ENCODE peak calls at places on chromosome 9, in six cellular contexts. One of them, this sample, is unnamed.

GRCh38 chr9:114343471-114344187 is 14.0 kb downstream of the ORM2 start:
- DNase-seq in epithelial cell of esophagus: peak
- DNase-seq in head of caudate nucleus: no peak
- DNase-seq in Panc1: no peak
- DNase-seq in globus pallidus: no peak
- DNase-seq in EL: no peak
- DNase-seq in this sample: no peak

GRCh38 chr9:18796871-18797270 is 236.1 kb downstream of the SAXO1 start:
- DNase-seq in globus pallidus: no peak
- DNase-seq in head of caudate nucleus: no peak
- DNase-seq in EL: no peak
- DNase-seq in epithelial cell of esophagus: no peak
- DNase-seq in Panc1: no peak
- DNase-seq in this sample: no peak

GRCh38 chr9:17614246-17614645 is 35.4 kb downstream of the SH3GL2 start:
- DNase-seq in EL: no peak
- DNase-seq in head of caudate nucleus: no peak
- DNase-seq in epithelial cell of esophagus: no peak
- DNase-seq in globus pallidus: peak
- DNase-seq in Panc1: no peak
- DNase-seq in this sample: no peak

GRCh38 chr9:70352802-70353201 is 61.7 kb downstream of the KLF9 start:
- DNase-seq in EL: no peak
- DNase-seq in head of caudate nucleus: no peak
- DNase-seq in Panc1: no peak
- DNase-seq in globus pallidus: peak
- DNase-seq in epithelial cell of esophagus: no peak
- DNase-seq in this sample: no peak

GRCh38 chr9:77802512-77803293 is 154.6 kb upstream of the GNA14 start:
- DNase-seq in Panc1: no peak
- DNase-seq in globus pallidus: no peak
- DNase-seq in epithelial cell of esophagus: no peak
- DNase-seq in EL: no peak
- DNase-seq in head of caudate nucleus: no peak
- DNase-seq in this sample: no peak

GRCh38 chr9:1871486-1872181 is 143.5 kb upstream of the SMARCA2 start:
- DNase-seq in head of caudate nucleus: no peak
- DNase-seq in epithelial cell of esophagus: peak
- DNase-seq in Panc1: no peak
- DNase-seq in EL: peak
- DNase-seq in globus pallidus: no peak
- DNase-seq in this sample: no peak

GRCh38 chr9:70169222-70169621 is 89.6 kb upstream of the SMC5 start:
- DNase-seq in head of caudate nucleus: no peak
- DNase-seq in epithelial cell of esophagus: no peak
- DNase-seq in EL: no peak
- DNase-seq in globus pallidus: no peak
- DNase-seq in Panc1: no peak
- DNase-seq in this sample: no peak

GRCh38 chr9:37034320-37034937 is 361 bp upstream of the PAX5 start:
- DNase-seq in Panc1: no peak
- DNase-seq in epithelial cell of esophagus: no peak
- DNase-seq in head of caudate nucleus: no peak
- DNase-seq in EL: peak
- DNase-seq in globus pallidus: no peak
- DNase-seq in this sample: peak

GRCh38 chr9:136835162-136835931 is 6.9 kb upstream of the AJM1 start:
- DNase-seq in head of caudate nucleus: no peak
- DNase-seq in Panc1: no peak
- DNase-seq in EL: no peak
- DNase-seq in globus pallidus: no peak
- DNase-seq in epithelial cell of esophagus: no peak
- DNase-seq in this sample: no peak

GRCh38 chr9:85484235-85484634 is 257.5 kb downstream of the AGTPBP1 start:
- DNase-seq in epithelial cell of esophagus: peak
- DNase-seq in head of caudate nucleus: no peak
- DNase-seq in globus pallidus: no peak
- DNase-seq in Panc1: no peak
- DNase-seq in EL: no peak
- DNase-seq in this sample: no peak

GRCh38 chr9:1208185-1208584 is 158.0 kb downstream of the DMRT2 start:
- DNase-seq in epithelial cell of esophagus: no peak
- DNase-seq in EL: peak
- DNase-seq in globus pallidus: no peak
- DNase-seq in Panc1: no peak
- DNase-seq in head of caudate nucleus: no peak
- DNase-seq in this sample: no peak

GRCh38 chr9:121661328-121661727 is 9.9 kb downstream of the DAB2IP start:
- DNase-seq in head of caudate nucleus: no peak
- DNase-seq in epithelial cell of esophagus: no peak
- DNase-seq in Panc1: no peak
- DNase-seq in EL: no peak
- DNase-seq in globus pallidus: no peak
- DNase-seq in this sample: peak

GRCh38 chr9:29958469-29958868 is 2385.2 kb upstream of the C9orf72 start:
- DNase-seq in Panc1: no peak
- DNase-seq in head of caudate nucleus: no peak
- DNase-seq in epithelial cell of esophagus: no peak
- DNase-seq in globus pallidus: no peak
- DNase-seq in EL: no peak
- DNase-seq in this sample: no peak

GRCh38 chr9:95736370-95736769 is 139.1 kb upstream of the ERCC6L2 start:
- DNase-seq in head of caudate nucleus: no peak
- DNase-seq in epithelial cell of esophagus: no peak
- DNase-seq in globus pallidus: no peak
- DNase-seq in EL: no peak
- DNase-seq in Panc1: no peak
- DNase-seq in this sample: no peak

GRCh38 chr9:27150758-27151431 is 41.9 kb downstream of the TEK start:
- DNase-seq in head of caudate nucleus: no peak
- DNase-seq in epithelial cell of esophagus: no peak
- DNase-seq in globus pallidus: no peak
- DNase-seq in EL: no peak
- DNase-seq in Panc1: no peak
- DNase-seq in this sample: no peak

GRCh38 chr9:35862328-35862727 is 7.9 kb downstream of the OR13J1 start:
- DNase-seq in globus pallidus: no peak
- DNase-seq in epithelial cell of esophagus: no peak
- DNase-seq in Panc1: no peak
- DNase-seq in head of caudate nucleus: no peak
- DNase-seq in EL: no peak
- DNase-seq in this sample: no peak

This sample was measured in colonic mucosa.